ENCODE peak calls at places on chromosome 12, in six cellular contexts. One of them, this sample, is unnamed.

GRCh38 chr12:47935196-47935595 is 28.2 kb upstream of the TMEM106C start:
- DNase-seq in A549: no peak
- DNase-seq in IMR-90: peak
- DNase-seq in GM12878: no peak
- DNase-seq in HepG2: peak
- DNase-seq in K562: no peak
- DNase-seq in this sample: no peak

GRCh38 chr12:56644654-56645053 is 1.1 kb downstream of the ATP5F1B start:
- DNase-seq in A549: no peak
- DNase-seq in IMR-90: no peak
- DNase-seq in GM12878: no peak
- DNase-seq in HepG2: no peak
- DNase-seq in K562: no peak
- DNase-seq in this sample: no peak

GRCh38 chr12:90897981-90898380 is 57.0 kb downstream of the CCER1 start:
- DNase-seq in A549: no peak
- DNase-seq in IMR-90: peak
- DNase-seq in GM12878: no peak
- DNase-seq in HepG2: no peak
- DNase-seq in K562: no peak
- DNase-seq in this sample: no peak

GRCh38 chr12:58592817-58593216 is 327.5 kb downstream of the LRIG3 start:
- DNase-seq in A549: no peak
- DNase-seq in IMR-90: no peak
- DNase-seq in GM12878: no peak
- DNase-seq in HepG2: no peak
- DNase-seq in K562: no peak
- DNase-seq in this sample: no peak

GRCh38 chr12:922297-922696 is 27.2 kb downstream of the RAD52 start:
- DNase-seq in A549: no peak
- DNase-seq in IMR-90: peak
- DNase-seq in GM12878: no peak
- DNase-seq in HepG2: no peak
- DNase-seq in K562: no peak
- DNase-seq in this sample: no peak

GRCh38 chr12:176321-177181 is 37.4 kb downstream of the SLC6A12 start:
- DNase-seq in A549: no peak
- DNase-seq in IMR-90: peak
- DNase-seq in GM12878: no peak
- DNase-seq in HepG2: peak
- DNase-seq in K562: peak
- DNase-seq in this sample: no peak

GRCh38 chr12:9792961-9793617 is 32.4 kb upstream of the CD69 start:
- DNase-seq in A549: no peak
- DNase-seq in IMR-90: peak
- DNase-seq in GM12878: no peak
- DNase-seq in HepG2: no peak
- DNase-seq in K562: peak
- DNase-seq in this sample: no peak

GRCh38 chr12:45933504-45933903 is 56.9 kb downstream of the SCAF11 start:
- DNase-seq in A549: no peak
- DNase-seq in IMR-90: no peak
- DNase-seq in GM12878: no peak
- DNase-seq in HepG2: no peak
- DNase-seq in K562: no peak
- DNase-seq in this sample: no peak

GRCh38 chr12:76142305-76142704 is 57.8 kb upstream of the NAP1L1 start:
- DNase-seq in A549: no peak
- DNase-seq in IMR-90: no peak
- DNase-seq in GM12878: no peak
- DNase-seq in HepG2: no peak
- DNase-seq in K562: no peak
- DNase-seq in this sample: no peak

GRCh38 chr12:76143343-76144252 is 59.1 kb upstream of the NAP1L1 start:
- DNase-seq in A549: no peak
- DNase-seq in IMR-90: no peak
- DNase-seq in GM12878: peak
- DNase-seq in HepG2: no peak
- DNase-seq in K562: no peak
- DNase-seq in this sample: no peak

GRCh38 chr12:76138656-76139055 is 54.2 kb upstream of the NAP1L1 start:
- DNase-seq in A549: no peak
- DNase-seq in IMR-90: no peak
- DNase-seq in GM12878: no peak
- DNase-seq in HepG2: no peak
- DNase-seq in K562: no peak
- DNase-seq in this sample: no peak

GRCh38 chr12:76144253-76144564 is 59.7 kb upstream of the NAP1L1 start:
- DNase-seq in A549: no peak
- DNase-seq in IMR-90: peak
- DNase-seq in GM12878: no peak
- DNase-seq in HepG2: no peak
- DNase-seq in K562: peak
- DNase-seq in this sample: no peak
- TF ChIP-seq BHLHE40 in A549: no peak
- TF ChIP-seq BHLHE40 in IMR-90: no peak
- TF ChIP-seq BHLHE40 in GM12878: no peak
- TF ChIP-seq BHLHE40 in HepG2: no peak
- TF ChIP-seq BHLHE40 in K562: no peak
- TF ChIP-seq BHLHE40 in this sample: no peak

DNA sequence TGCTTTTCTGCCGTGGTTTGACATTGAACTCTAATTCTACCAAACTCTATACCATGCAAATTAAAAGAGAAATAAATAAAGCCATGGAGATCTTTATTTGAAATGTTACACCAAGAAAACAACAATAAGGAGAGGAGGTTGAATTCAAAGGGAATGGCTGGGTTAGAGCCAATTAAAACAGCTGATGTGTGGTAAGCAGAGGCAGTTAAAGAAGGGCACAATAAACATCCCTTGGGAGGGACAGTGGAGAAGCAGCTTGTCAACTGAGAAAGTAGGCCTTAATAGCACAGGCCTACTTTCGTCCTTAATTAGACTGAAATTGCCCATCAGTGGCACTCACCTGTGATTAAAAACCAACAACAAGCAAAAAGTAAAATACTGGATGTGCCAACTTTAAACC is 16.3 kb upstream of the NAV3 start:
- DNase-seq in A549: no peak
- DNase-seq in IMR-90: no peak
- DNase-seq in GM12878: no peak
- DNase-seq in HepG2: no peak
- DNase-seq in K562: no peak
- DNase-seq in this sample: no peak
- TF ChIP-seq BHLHE40 in A549: no peak
- TF ChIP-seq BHLHE40 in IMR-90: no peak
- TF ChIP-seq BHLHE40 in GM12878: no peak
- TF ChIP-seq BHLHE40 in HepG2: no peak
- TF ChIP-seq BHLHE40 in K562: no peak
- TF ChIP-seq BHLHE40 in this sample: no peak

GRCh38 chr12:101686176-101686575 is 11.3 kb upstream of the CHPT1 start:
- DNase-seq in A549: no peak
- DNase-seq in IMR-90: no peak
- DNase-seq in GM12878: no peak
- DNase-seq in HepG2: no peak
- DNase-seq in K562: no peak
- DNase-seq in this sample: no peak
- TF ChIP-seq BHLHE40 in A549: no peak
- TF ChIP-seq BHLHE40 in IMR-90: no peak
- TF ChIP-seq BHLHE40 in GM12878: no peak
- TF ChIP-seq BHLHE40 in HepG2: no peak
- TF ChIP-seq BHLHE40 in K562: no peak
- TF ChIP-seq BHLHE40 in this sample: no peak

GRCh38 chr12:131090254-131091210 is 136.8 kb downstream of the ADGRD1 start:
- DNase-seq in A549: no peak
- DNase-seq in IMR-90: no peak
- DNase-seq in GM12878: no peak
- DNase-seq in HepG2: no peak
- DNase-seq in K562: no peak
- DNase-seq in this sample: no peak
- TF ChIP-seq BHLHE40 in A549: no peak
- TF ChIP-seq BHLHE40 in IMR-90: no peak
- TF ChIP-seq BHLHE40 in GM12878: no peak
- TF ChIP-seq BHLHE40 in HepG2: peak
- TF ChIP-seq BHLHE40 in K562: no peak
- TF ChIP-seq BHLHE40 in this sample: no peak

GRCh38 chr12:32949815-32950214 is 53.2 kb upstream of the PKP2 start:
- DNase-seq in A549: no peak
- DNase-seq in IMR-90: no peak
- DNase-seq in GM12878: no peak
- DNase-seq in HepG2: no peak
- DNase-seq in K562: no peak
- DNase-seq in this sample: no peak
- TF ChIP-seq BHLHE40 in A549: no peak
- TF ChIP-seq BHLHE40 in IMR-90: no peak
- TF ChIP-seq BHLHE40 in GM12878: no peak
- TF ChIP-seq BHLHE40 in HepG2: no peak
- TF ChIP-seq BHLHE40 in K562: no peak
- TF ChIP-seq BHLHE40 in this sample: no peak

GRCh38 chr12:81896771-81897170 is 137.6 kb upstream of the PPFIA2 start:
- DNase-seq in A549: no peak
- DNase-seq in IMR-90: no peak
- DNase-seq in GM12878: no peak
- DNase-seq in HepG2: no peak
- DNase-seq in K562: no peak
- DNase-seq in this sample: no peak
- TF ChIP-seq BHLHE40 in A549: no peak
- TF ChIP-seq BHLHE40 in IMR-90: no peak
- TF ChIP-seq BHLHE40 in GM12878: no peak
- TF ChIP-seq BHLHE40 in HepG2: no peak
- TF ChIP-seq BHLHE40 in K562: no peak
- TF ChIP-seq BHLHE40 in this sample: no peak

GRCh38 chr12:123928274-123928865 is 44.3 kb downstream of the CCDC92 start:
- DNase-seq in A549: no peak
- DNase-seq in IMR-90: no peak
- DNase-seq in GM12878: no peak
- DNase-seq in HepG2: no peak
- DNase-seq in K562: peak
- DNase-seq in this sample: no peak
- TF ChIP-seq BHLHE40 in A549: no peak
- TF ChIP-seq BHLHE40 in IMR-90: no peak
- TF ChIP-seq BHLHE40 in GM12878: no peak
- TF ChIP-seq BHLHE40 in HepG2: no peak
- TF ChIP-seq BHLHE40 in K562: no peak
- TF ChIP-seq BHLHE40 in this sample: no peak

DNA sequence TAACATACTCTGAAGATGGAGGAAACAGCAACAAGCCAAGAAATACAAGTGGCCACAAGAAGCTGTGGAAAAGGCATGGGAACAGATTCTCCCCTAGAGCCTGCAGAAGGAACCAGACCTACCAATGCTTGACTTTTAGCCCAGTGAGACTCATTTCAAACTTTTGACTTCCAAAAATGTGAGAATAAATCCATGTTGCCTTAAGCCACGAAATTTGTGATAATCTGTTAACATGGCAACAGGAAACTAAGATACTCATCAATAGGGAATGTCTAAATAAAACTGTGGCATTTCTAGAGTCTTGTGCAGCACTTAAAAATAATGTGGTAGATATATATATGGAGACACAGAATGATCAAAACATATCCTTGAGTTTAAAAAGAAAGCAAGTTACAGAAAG is 12.1 kb downstream of the HECTD4 start:
- DNase-seq in A549: no peak
- DNase-seq in IMR-90: peak
- DNase-seq in GM12878: no peak
- DNase-seq in HepG2: no peak
- DNase-seq in K562: no peak
- DNase-seq in this sample: no peak
- TF ChIP-seq BHLHE40 in A549: no peak
- TF ChIP-seq BHLHE40 in IMR-90: no peak
- TF ChIP-seq BHLHE40 in GM12878: no peak
- TF ChIP-seq BHLHE40 in HepG2: no peak
- TF ChIP-seq BHLHE40 in K562: no peak
- TF ChIP-seq BHLHE40 in this sample: no peak

GRCh38 chr12:116862167-116862566 is 19.1 kb downstream of the HRK start:
- DNase-seq in A549: no peak
- DNase-seq in IMR-90: no peak
- DNase-seq in GM12878: no peak
- DNase-seq in HepG2: no peak
- DNase-seq in K562: no peak
- DNase-seq in this sample: no peak

GRCh38 chr12:116867523-116867922 is 13.7 kb downstream of the HRK start:
- DNase-seq in A549: no peak
- DNase-seq in IMR-90: no peak
- DNase-seq in GM12878: no peak
- DNase-seq in HepG2: no peak
- DNase-seq in K562: no peak
- DNase-seq in this sample: no peak

GRCh38 chr12:116863275-116863767 is 17.9 kb downstream of the HRK start:
- DNase-seq in A549: no peak
- DNase-seq in IMR-90: peak
- DNase-seq in GM12878: no peak
- DNase-seq in HepG2: peak
- DNase-seq in K562: peak
- DNase-seq in this sample: peak

GRCh38 chr12:116861331-116861730 is 19.9 kb downstream of the HRK start:
- DNase-seq in A549: no peak
- DNase-seq in IMR-90: peak
- DNase-seq in GM12878: peak
- DNase-seq in HepG2: no peak
- DNase-seq in K562: peak
- DNase-seq in this sample: no peak

GRCh38 chr12:116864371-116865160 is 16.7 kb downstream of the HRK start:
- DNase-seq in A549: no peak
- DNase-seq in IMR-90: peak
- DNase-seq in GM12878: no peak
- DNase-seq in HepG2: peak
- DNase-seq in K562: no peak
- DNase-seq in this sample: no peak
- TF ChIP-seq BHLHE40 in A549: no peak
- TF ChIP-seq BHLHE40 in IMR-90: no peak
- TF ChIP-seq BHLHE40 in GM12878: no peak
- TF ChIP-seq BHLHE40 in HepG2: no peak
- TF ChIP-seq BHLHE40 in K562: no peak
- TF ChIP-seq BHLHE40 in this sample: no peak

GRCh38 chr12:95582230-95583058 is 31.2 kb upstream of the USP44 start:
- DNase-seq in A549: peak
- DNase-seq in IMR-90: peak
- DNase-seq in GM12878: no peak
- DNase-seq in HepG2: peak
- DNase-seq in K562: peak
- DNase-seq in this sample: peak
- TF ChIP-seq BHLHE40 in A549: no peak
- TF ChIP-seq BHLHE40 in IMR-90: no peak
- TF ChIP-seq BHLHE40 in GM12878: no peak
- TF ChIP-seq BHLHE40 in HepG2: no peak
- TF ChIP-seq BHLHE40 in K562: no peak
- TF ChIP-seq BHLHE40 in this sample: no peak

This sample was measured in HEK293T.